ENCODE peak calls at places on chromosome 18, in seven cellular contexts. One of them, this sample, is unnamed.

GRCh38 chr18:78230911-78231310 is 748.7 kb upstream of the SALL3 start:
- DNase-seq in fibroblast of lung: no peak
- DNase-seq in H54: no peak
- DNase-seq in NCI-H446: no peak
- DNase-seq in neuronal stem cell: no peak
- DNase-seq in A549: no peak
- DNase-seq in M059J: no peak
- DNase-seq in this sample: no peak

GRCh38 chr18:79877163-79878091 is 74.0 kb downstream of the SLC66A2 start:
- DNase-seq in fibroblast of lung: no peak
- DNase-seq in NCI-H446: no peak
- DNase-seq in H54: no peak
- DNase-seq in neuronal stem cell: no peak
- DNase-seq in A549: no peak
- DNase-seq in M059J: no peak
- DNase-seq in this sample: no peak

GRCh38 chr18:55903911-55904310 is 315.9 kb upstream of the TCF4 start:
- DNase-seq in H54: no peak
- DNase-seq in M059J: no peak
- DNase-seq in A549: no peak
- DNase-seq in neuronal stem cell: no peak
- DNase-seq in NCI-H446: no peak
- DNase-seq in fibroblast of lung: no peak
- DNase-seq in this sample: no peak

GRCh38 chr18:8776013-8776515 is 70.7 kb downstream of the MTCL1 start:
- DNase-seq in H54: no peak
- DNase-seq in M059J: no peak
- DNase-seq in fibroblast of lung: peak
- DNase-seq in neuronal stem cell: no peak
- DNase-seq in A549: no peak
- DNase-seq in NCI-H446: no peak
- DNase-seq in this sample: no peak

GRCh38 chr18:75087119-75088020 is 121.6 kb downstream of the PTGR3 start:
- DNase-seq in fibroblast of lung: no peak
- DNase-seq in A549: no peak
- DNase-seq in M059J: no peak
- DNase-seq in H54: no peak
- DNase-seq in neuronal stem cell: no peak
- DNase-seq in NCI-H446: no peak
- DNase-seq in this sample: no peak

GRCh38 chr18:49486959-49487710 is at the start of gene C18orf32:
- DNase-seq in H54: peak
- DNase-seq in neuronal stem cell: peak
- DNase-seq in A549: peak
- DNase-seq in NCI-H446: peak
- DNase-seq in fibroblast of lung: peak
- DNase-seq in M059J: peak
- DNase-seq in this sample: peak

GRCh38 chr18:3095921-3096320 is 83.0 kb upstream of the LPIN2 start:
- DNase-seq in neuronal stem cell: no peak
- DNase-seq in M059J: no peak
- DNase-seq in H54: no peak
- DNase-seq in NCI-H446: no peak
- DNase-seq in A549: no peak
- DNase-seq in fibroblast of lung: no peak
- DNase-seq in this sample: no peak

GRCh38 chr18:79718878-79719477 is 39.4 kb downstream of the CTDP1 start:
- DNase-seq in A549: no peak
- DNase-seq in M059J: no peak
- DNase-seq in H54: no peak
- DNase-seq in NCI-H446: no peak
- DNase-seq in fibroblast of lung: no peak
- DNase-seq in neuronal stem cell: no peak
- DNase-seq in this sample: no peak

GRCh38 chr18:23494992-23495391 is 8.3 kb upstream of the RMC1 start:
- DNase-seq in H54: no peak
- DNase-seq in neuronal stem cell: no peak
- DNase-seq in A549: no peak
- DNase-seq in M059J: no peak
- DNase-seq in NCI-H446: no peak
- DNase-seq in fibroblast of lung: no peak
- DNase-seq in this sample: no peak

GRCh38 chr18:49548266-49548665 is 13.6 kb upstream of the LIPG start:
- DNase-seq in M059J: peak
- DNase-seq in H54: no peak
- DNase-seq in A549: peak
- DNase-seq in NCI-H446: no peak
- DNase-seq in fibroblast of lung: peak
- DNase-seq in neuronal stem cell: no peak
- DNase-seq in this sample: no peak

GRCh38 chr18:57743008-57743407 is 60.1 kb downstream of the ATP8B1 start:
- DNase-seq in NCI-H446: no peak
- DNase-seq in M059J: peak
- DNase-seq in H54: no peak
- DNase-seq in neuronal stem cell: no peak
- DNase-seq in fibroblast of lung: peak
- DNase-seq in A549: no peak
- DNase-seq in this sample: no peak

GRCh38 chr18:56001576-56001975 is 413.6 kb upstream of the TCF4 start:
- DNase-seq in H54: no peak
- DNase-seq in neuronal stem cell: no peak
- DNase-seq in NCI-H446: no peak
- DNase-seq in fibroblast of lung: no peak
- DNase-seq in A549: peak
- DNase-seq in M059J: peak
- DNase-seq in this sample: no peak

GRCh38 chr18:45448871-45449270 is 166.4 kb upstream of the SLC14A2 start:
- DNase-seq in M059J: no peak
- DNase-seq in NCI-H446: no peak
- DNase-seq in neuronal stem cell: no peak
- DNase-seq in fibroblast of lung: no peak
- DNase-seq in A549: no peak
- DNase-seq in H54: no peak
- DNase-seq in this sample: peak

GRCh38 chr18:69845588-69846506 is 101.8 kb downstream of the CD226 start:
- DNase-seq in fibroblast of lung: peak
- DNase-seq in H54: no peak
- DNase-seq in NCI-H446: peak
- DNase-seq in M059J: peak
- DNase-seq in neuronal stem cell: no peak
- DNase-seq in A549: peak
- DNase-seq in this sample: no peak

GRCh38 chr18:69082497-69082896 is 284.6 kb downstream of the CCDC102B start:
- DNase-seq in H54: no peak
- DNase-seq in A549: no peak
- DNase-seq in fibroblast of lung: no peak
- DNase-seq in neuronal stem cell: no peak
- DNase-seq in M059J: no peak
- DNase-seq in NCI-H446: no peak
- DNase-seq in this sample: no peak

GRCh38 chr18:45775241-45775676 is 50.2 kb upstream of the SIGLEC15 start:
- DNase-seq in H54: no peak
- DNase-seq in fibroblast of lung: peak
- DNase-seq in neuronal stem cell: no peak
- DNase-seq in A549: peak
- DNase-seq in NCI-H446: no peak
- DNase-seq in M059J: peak
- DNase-seq in this sample: peak

GRCh38 chr18:47936975-47937374 is 6.5 kb upstream of the SMAD2 start:
- DNase-seq in neuronal stem cell: no peak
- DNase-seq in A549: no peak
- DNase-seq in M059J: peak
- DNase-seq in NCI-H446: no peak
- DNase-seq in H54: no peak
- DNase-seq in fibroblast of lung: no peak
- DNase-seq in this sample: no peak

GRCh38 chr18:10051877-10052631 is 138.2 kb downstream of the VAPA start:
- DNase-seq in NCI-H446: no peak
- DNase-seq in M059J: peak
- DNase-seq in fibroblast of lung: peak
- DNase-seq in neuronal stem cell: no peak
- DNase-seq in H54: no peak
- DNase-seq in A549: no peak
- DNase-seq in this sample: no peak

This sample was measured in ecto neural progenitor cell.